ENCODE peak calls at places on chromosomes 11 and 22, in five cellular contexts. L is sigmoid colon, A is tibial nerve, Q is stomach, X is ovary. V is an unnamed sample.

GRCh38 chr11:69151811-69152210 is 3.9 kb upstream of the SMIM38 start:
- DNase-seq in L (no peak), A (no peak), Q (no peak), X (no peak), V (no peak)

GRCh38 chr11:132310390-132311375 is 940.3 kb downstream of the NTM start:
- DNase-seq in L (no peak), A (no peak), Q (no peak), X (no peak), V (no peak)

GRCh38 chr22:48102581-48102980 is 1340.1 kb downstream of the TBC1D22A start:
- DNase-seq in L (no peak), A (no peak), Q (peak), X (no peak), V (no peak)

GRCh38 chr22:16844529-16844928 is 19.3 kb upstream of the XKR3 start:
- DNase-seq in L (no peak), A (no peak), Q (no peak), X (no peak), V (no peak)

GRCh38 chr11:450809-451451 is 851 bp downstream of the PTDSS2 start:
- DNase-seq in L (peak), A (peak), Q (peak), X (peak), V (no peak)

GRCh38 chr11:23746896-23747295 is 750.0 kb upstream of the LUZP2 start:
- DNase-seq in L (no peak), A (no peak), Q (no peak), X (no peak), V (no peak)

GRCh38 chr22:50606126-50606525 is 5.5 kb downstream of the MAPK8IP2 start:
- DNase-seq in L (peak), A (no peak), Q (no peak), X (no peak), V (no peak)

GRCh38 chr11:1852885-1853284 is at the start of gene LSP1:
- DNase-seq in L (no peak), A (no peak), Q (peak), X (no peak), V (no peak)

GRCh38 chr22:38699143-38699542 is 1.6 kb downstream of the JOSD1 start:
- DNase-seq in L (peak), A (no peak), Q (no peak), X (no peak), V (no peak)

GRCh38 chr22:18076060-18076497 is 1.7 kb upstream of the PEX26 start:
- DNase-seq in L (peak), A (no peak), Q (peak), X (peak), V (no peak)

GRCh38 chr11:19372381-19372780 is 131.6 kb upstream of the E2F8 start:
- DNase-seq in L (no peak), A (no peak), Q (no peak), X (no peak), V (no peak)

GRCh38 chr11:6629892-6630631 is 10.8 kb upstream of the TPP1 start:
- DNase-seq in L (no peak), A (no peak), Q (peak), X (no peak), V (no peak)

GRCh38 chr22:39475902-39476301 is 19.1 kb downstream of the MGAT3 start:
- DNase-seq in L (no peak), A (no peak), Q (no peak), X (no peak), V (no peak)

GRCh38 chr11:31236052-31236652 is 133.4 kb downstream of the DCDC1 start:
- DNase-seq in L (no peak), A (no peak), Q (no peak), X (no peak), V (no peak)

GRCh38 chr11:75150879-75151278 is at the start of gene SLCO2B1:
- DNase-seq in L (no peak), A (no peak), Q (no peak), X (no peak), V (no peak)

GRCh38 chr11:134502153-134502550 is 90.1 kb upstream of the B3GAT1 start:
- DNase-seq in L (peak), A (no peak), Q (peak), X (no peak), V (no peak)

GRCh38 chr11:10050561-10050960 is 243.5 kb downstream of the SBF2 start:
- DNase-seq in L (no peak), A (no peak), Q (no peak), X (no peak), V (no peak)

GRCh38 chr22:30246962-30247376 is 410 bp upstream of the LIF start:
- DNase-seq in L (no peak), A (no peak), Q (no peak), X (no peak), V (no peak)

DNA sequence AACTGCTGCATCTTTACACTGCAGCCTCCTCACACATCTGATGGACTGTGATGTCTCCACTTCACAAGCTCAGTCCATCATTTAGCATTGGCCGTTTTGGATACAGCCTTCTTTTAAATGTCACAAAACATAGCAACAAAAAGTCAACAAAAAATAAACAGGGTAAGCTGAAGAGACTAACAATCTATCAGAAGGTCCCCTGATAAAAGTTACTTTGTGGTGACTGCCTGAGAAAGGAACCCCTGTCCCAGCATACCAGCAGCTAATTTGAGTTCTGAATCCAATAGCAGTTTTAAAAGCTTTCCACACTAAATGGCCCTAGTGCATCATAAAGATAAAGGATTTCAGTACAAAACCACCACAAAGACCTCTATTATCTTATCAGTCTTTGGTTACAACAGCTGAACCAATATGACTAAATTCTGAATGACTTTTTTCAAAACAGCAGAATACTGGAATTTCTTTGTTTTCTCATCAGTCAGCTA is 162.4 kb downstream of the SOX6 start:
- DNase-seq in L (no peak), A (no peak), Q (no peak), X (no peak), V (no peak)
- TF ChIP-seq EP300 in L (no peak), A (no peak), Q (no peak), X (no peak), V (no peak)

DNA sequence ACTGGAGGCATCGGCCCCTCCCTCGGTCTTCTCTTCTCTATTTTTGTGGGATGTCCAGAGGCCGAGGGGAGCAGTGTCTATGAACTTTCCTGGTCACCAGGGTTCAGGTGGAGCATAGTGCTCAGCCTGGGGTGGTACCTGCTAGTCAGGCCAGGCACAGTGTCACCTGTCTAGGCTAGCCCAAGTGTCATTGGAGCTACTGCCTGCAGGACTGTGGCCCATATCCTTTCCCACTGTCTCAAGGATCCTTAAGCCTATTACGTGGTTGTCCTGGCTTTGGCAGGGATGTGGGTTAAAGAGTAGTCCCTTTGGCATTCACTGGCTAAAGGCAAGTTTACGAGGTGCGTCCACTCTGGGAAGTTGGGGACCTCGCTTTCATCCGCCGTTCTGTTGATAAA is 9.3 kb downstream of the RBM14 start:
- DNase-seq in L (no peak), A (no peak), Q (no peak), X (no peak), V (no peak)
- TF ChIP-seq POLR2A in L (no peak), A (no peak), Q (no peak), X (no peak), V (no peak)

DNA sequence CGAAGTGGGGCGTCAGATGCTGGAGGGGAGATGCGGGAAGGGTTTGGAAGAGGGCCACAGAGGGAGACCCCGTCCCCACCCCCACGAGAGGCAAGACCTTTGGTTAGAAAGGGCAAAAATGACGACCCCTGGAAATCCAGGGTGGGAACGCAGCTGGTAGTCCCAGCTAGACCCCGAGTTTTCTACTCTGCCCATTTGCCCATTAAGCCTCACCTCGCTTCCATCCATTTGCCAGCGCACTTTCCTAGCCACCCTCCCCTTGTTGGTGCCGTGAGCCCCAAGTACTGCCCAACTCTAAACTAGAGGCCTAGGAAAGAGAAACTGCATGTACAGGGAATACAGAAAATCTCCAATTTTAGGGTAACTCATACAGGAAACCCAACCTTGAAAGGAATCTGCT is 370 bp downstream of the DDX25 start:
- DNase-seq in L (no peak), A (no peak), Q (no peak), X (no peak), V (no peak)
- H3K27ac ChIP-seq in L (no peak), A (no peak), Q (no peak), X (no peak), V (no peak)

GRCh38 chr11:34827239-34827638 is 88.9 kb downstream of the APIP start:
- DNase-seq in L (no peak), A (no peak), Q (no peak), X (no peak), V (no peak)

GRCh38 chr11:34825315-34825669 is 90.9 kb downstream of the APIP start:
- DNase-seq in L (no peak), A (no peak), Q (no peak), X (no peak), V (no peak)

GRCh38 chr11:34824425-34824824 is 91.8 kb downstream of the APIP start:
- DNase-seq in L (no peak), A (no peak), Q (no peak), X (no peak), V (no peak)

GRCh38 chr11:34826384-34826726 is 89.8 kb downstream of the APIP start:
- DNase-seq in L (no peak), A (no peak), Q (no peak), X (no peak), V (no peak)

DNA sequence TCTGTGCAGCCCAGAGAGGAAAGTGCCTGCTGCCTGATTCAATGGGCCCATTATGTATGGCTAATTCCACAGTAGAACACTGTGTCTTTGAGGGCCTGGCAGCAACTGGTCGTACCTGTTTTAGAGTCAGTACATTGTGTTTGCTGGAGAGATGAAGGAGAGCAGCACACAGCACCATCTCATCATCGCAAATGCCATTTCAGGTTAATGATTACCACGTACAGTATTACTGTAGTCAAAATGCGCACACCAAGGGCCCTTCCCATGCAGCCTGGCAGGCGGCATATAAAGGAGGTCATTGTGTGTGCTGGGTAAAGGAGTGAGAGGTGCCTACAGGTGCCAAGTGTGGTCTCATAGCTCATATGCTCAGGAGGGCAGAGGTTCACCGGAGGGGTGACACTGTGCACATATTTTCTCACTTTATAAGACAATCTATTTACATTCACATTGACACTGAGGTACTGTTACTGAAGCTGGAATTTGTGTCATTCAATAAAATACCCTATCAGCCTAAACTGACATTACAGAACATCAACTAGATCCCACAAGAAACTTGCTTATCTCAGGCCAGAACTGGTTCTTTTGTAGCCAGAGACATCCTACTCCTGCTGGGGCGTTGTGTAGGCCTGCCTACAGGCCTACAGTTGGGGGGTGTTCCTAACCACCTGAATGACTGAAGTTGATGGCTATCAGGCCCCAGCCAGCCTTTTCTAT is 90.4 kb downstream of the APIP start:
- DNase-seq in L (no peak), A (no peak), Q (peak), X (no peak), V (no peak)
- TF ChIP-seq EP300 in L (no peak), A (no peak), Q (no peak), X (no peak), V (no peak)

GRCh38 chr11:66268210-66268952 is at the start of gene RAB1B:
- DNase-seq in L (peak), A (peak), Q (peak), X (peak), V (peak)
- TF ChIP-seq POLR2A in L (peak), A (peak), Q (no peak), X (peak), V (peak)

V was measured in esophagus muscularis mucosa.